ENCODE peak calls at places on chromosomes 5 and 9, in seven cellular contexts. A is AG04449; B is stimulated activated naive CD4-positive, alpha-beta T cell; V is T-helper 2 cell; J is activated T-helper 1 cell treated with anti-CD3 and anti-CD28 coated beads, Interleukin-2, amount 50 U/mL, for 16 hours; R is DND-41; O is GM12865. D is an unnamed sample.

GRCh38 chr5:123157797-123158528 is 68.9 kb downstream of the PRDM6 start:
- DNase-seq in A (peak; percentile 29), B (no peak), V (no peak), J (no peak), R (no peak), O (no peak), D (no peak)

GRCh38 chr9:137458194-137459146 is 664 bp downstream of the NSMF start:
- DNase-seq in A (no peak), B (no peak), V (peak; percentile 14), J (no peak), R (no peak), O (no peak), D (no peak)

GRCh38 chr5:90408571-90409317 is 812 bp downstream of the CETN3 start:
- DNase-seq in A (no peak), B (no peak), V (no peak), J (no peak), R (no peak), O (peak; percentile 1), D (no peak)

GRCh38 chr5:138464388-138465287 is 641 bp upstream of the EGR1 start:
- DNase-seq in A (peak; percentile 89), B (peak; percentile 99), V (peak; percentile 93), J (peak; percentile 91), R (peak; percentile 98), O (peak; percentile 99), D (peak; percentile 98)

GRCh38 chr5:132376694-132377641 is 7.5 kb downstream of the SLC22A5 start:
- DNase-seq in A (no peak), B (no peak), V (no peak), J (no peak), R (no peak), O (no peak), D (no peak)

GRCh38 chr5:1554410-1554967 is 30.7 kb upstream of the LPCAT1 start:
- DNase-seq in A (no peak), B (no peak), V (no peak), J (no peak), R (no peak), O (no peak), D (no peak)

GRCh38 chr5:6342689-6343315 is 35.5 kb downstream of the MED10 start:
- DNase-seq in A (no peak), B (no peak), V (no peak), J (no peak), R (no peak), O (no peak), D (no peak)

GRCh38 chr5:55903121-55903701 is 52.1 kb downstream of the IL31RA start:
- DNase-seq in A (no peak), B (no peak), V (peak; percentile 36), J (peak; percentile 20), R (no peak), O (peak; percentile 90), D (peak; percentile 93)

GRCh38 chr5:82244854-82245635 is 33.1 kb downstream of the RPS23 start:
- DNase-seq in A (no peak), B (no peak), V (no peak), J (no peak), R (no peak), O (no peak), D (no peak)

GRCh38 chr5:34854459-34855174 is 15.7 kb downstream of the TTC23L start:
- DNase-seq in A (no peak), B (no peak), V (no peak), J (no peak), R (no peak), O (peak; percentile 82), D (no peak)

GRCh38 chr9:131500939-131501541 is 1.7 kb upstream of the POMT1 start:
- DNase-seq in A (peak; percentile 44), B (peak; percentile 32), V (peak; percentile 20), J (peak; percentile 38), R (peak; percentile 70), O (no peak), D (peak; percentile 83)

GRCh38 chr5:178371362-178372090 is 138.9 kb upstream of the PHYKPL start:
- DNase-seq in A (no peak), B (no peak), V (no peak), J (no peak), R (no peak), O (no peak), D (no peak)

GRCh38 chr9:35688558-35689350 is 971 bp downstream of the TPM2 start:
- DNase-seq in A (no peak), B (no peak), V (no peak), J (no peak), R (no peak), O (no peak), D (peak; percentile 22)

GRCh38 chr5:178203670-178204204 is 596 bp upstream of the HNRNPAB start:
- DNase-seq in A (no peak), B (no peak), V (no peak), J (no peak), R (no peak), O (no peak), D (peak; percentile 52)

GRCh38 chr5:126808619-126809018 is 31.7 kb downstream of the LMNB1 start:
- DNase-seq in A (no peak), B (peak; percentile 5), V (no peak), J (no peak), R (no peak), O (peak; percentile 51), D (no peak)

GRCh38 chr5:38719916-38720315 is 125.9 kb upstream of the OSMR start:
- DNase-seq in A (peak; percentile 56), B (no peak), V (no peak), J (no peak), R (no peak), O (no peak), D (no peak)

GRCh38 chr5:124162782-124163532 is 583.5 kb downstream of the ZNF608 start:
- DNase-seq in A (no peak), B (peak; percentile 12), V (no peak), J (no peak), R (peak; percentile 80), O (peak; percentile 9), D (peak; percentile 25)

GRCh38 chr5:106376522-106376921 is 1294.2 kb downstream of the EFNA5 start:
- DNase-seq in A (no peak), B (no peak), V (no peak), J (no peak), R (no peak), O (no peak), D (no peak)

GRCh38 chr5:103391659-103392058 is 133.1 kb downstream of the MACIR start:
- DNase-seq in A (no peak), B (no peak), V (no peak), J (no peak), R (no peak), O (no peak), D (no peak)

GRCh38 chr5:163963881-163964280 is 458.5 kb downstream of the MAT2B start:
- DNase-seq in A (no peak), B (no peak), V (no peak), J (no peak), R (no peak), O (no peak), D (no peak)

GRCh38 chr9:38022995-38023394 is 46.0 kb downstream of the SHB start:
- DNase-seq in A (no peak), B (no peak), V (no peak), J (no peak), R (no peak), O (no peak), D (no peak)

GRCh38 chr9:28031521-28032177 is 458.4 kb upstream of the C9orf72 start:
- DNase-seq in A (no peak), B (no peak), V (no peak), J (no peak), R (no peak), O (no peak), D (no peak)

GRCh38 chr9:109728696-109729300 is 51.2 kb upstream of the PALM2AKAP2 start:
- DNase-seq in A (no peak), B (no peak), V (no peak), J (no peak), R (no peak), O (no peak), D (no peak)

GRCh38 chr5:78927657-78928282 is 57.3 kb downstream of the ARSB start:
- DNase-seq in A (peak; percentile 53), B (no peak), V (no peak), J (no peak), R (no peak), O (no peak), D (no peak)